ENCODE peak calls at places on chromosomes 3 and 15, in nine cellular contexts. One of them, this sample, is unnamed.
A peak's percentile ranks its signal among the peaks of the same experiment; 100 is the strongest.

GRCh38 chr15:82968066-82968465 is 15.5 kb upstream of the HOMER2 start:
- DNase-seq in K562: no peak
- DNase-seq in astrocyte: peak; percentile 73
- DNase-seq in HepG2: no peak
- DNase-seq in PC-3: no peak
- DNase-seq in GM23338: no peak
- DNase-seq in fibroblast of lung: peak; percentile 15
- DNase-seq in DND-41: no peak
- DNase-seq in GM23248: peak; percentile 61
- DNase-seq in this sample: no peak

GRCh38 chr15:39283531-39283930 is 297.3 kb upstream of the THBS1 start:
- DNase-seq in K562: no peak
- DNase-seq in astrocyte: peak; percentile 46
- DNase-seq in HepG2: no peak
- DNase-seq in PC-3: no peak
- DNase-seq in GM23338: no peak
- DNase-seq in fibroblast of lung: peak; percentile 40
- DNase-seq in DND-41: no peak
- DNase-seq in GM23248: no peak
- DNase-seq in this sample: no peak

GRCh38 chr3:106734712-106735111 is 642.5 kb upstream of the CCDC54 start:
- DNase-seq in K562: no peak
- DNase-seq in astrocyte: no peak
- DNase-seq in HepG2: no peak
- DNase-seq in PC-3: no peak
- DNase-seq in GM23338: no peak
- DNase-seq in fibroblast of lung: no peak
- DNase-seq in DND-41: no peak
- DNase-seq in GM23248: no peak
- DNase-seq in this sample: no peak

GRCh38 chr15:100703032-100703578 is 100.7 kb downstream of the ASB7 start:
- DNase-seq in K562: peak; percentile 71
- DNase-seq in astrocyte: peak; percentile 94
- DNase-seq in HepG2: no peak
- DNase-seq in PC-3: peak; percentile 70
- DNase-seq in GM23338: no peak
- DNase-seq in fibroblast of lung: peak; percentile 81
- DNase-seq in DND-41: no peak
- DNase-seq in GM23248: peak; percentile 91
- DNase-seq in this sample: no peak

GRCh38 chr3:38345879-38346583 is 554 bp upstream of the XYLB start:
- DNase-seq in K562: no peak
- DNase-seq in astrocyte: no peak
- DNase-seq in HepG2: no peak
- DNase-seq in PC-3: no peak
- DNase-seq in GM23338: no peak
- DNase-seq in fibroblast of lung: no peak
- DNase-seq in DND-41: no peak
- DNase-seq in GM23248: no peak
- DNase-seq in this sample: no peak

GRCh38 chr15:31975446-31976229 is 54.7 kb upstream of the CHRNA7 start:
- DNase-seq in K562: no peak
- DNase-seq in astrocyte: no peak
- DNase-seq in HepG2: no peak
- DNase-seq in PC-3: peak; percentile 41
- DNase-seq in GM23338: peak; percentile 38
- DNase-seq in fibroblast of lung: peak; percentile 3
- DNase-seq in DND-41: no peak
- DNase-seq in GM23248: peak; percentile 57
- DNase-seq in this sample: no peak

GRCh38 chr15:87228460-87228859 is 1028.1 kb downstream of the NTRK3 start:
- DNase-seq in K562: no peak
- DNase-seq in astrocyte: no peak
- DNase-seq in HepG2: no peak
- DNase-seq in PC-3: no peak
- DNase-seq in GM23338: no peak
- DNase-seq in fibroblast of lung: no peak
- DNase-seq in DND-41: no peak
- DNase-seq in GM23248: no peak
- DNase-seq in this sample: no peak

GRCh38 chr3:144482876-144483275 is 511.3 kb downstream of the DIPK2A start:
- DNase-seq in K562: no peak
- DNase-seq in astrocyte: no peak
- DNase-seq in HepG2: no peak
- DNase-seq in PC-3: no peak
- DNase-seq in GM23338: no peak
- DNase-seq in fibroblast of lung: no peak
- DNase-seq in DND-41: no peak
- DNase-seq in GM23248: no peak
- DNase-seq in this sample: no peak

GRCh38 chr15:98420837-98421236 is 227.5 kb upstream of the IGF1R start:
- DNase-seq in K562: no peak
- DNase-seq in astrocyte: no peak
- DNase-seq in HepG2: no peak
- DNase-seq in PC-3: no peak
- DNase-seq in GM23338: peak; percentile 25
- DNase-seq in fibroblast of lung: no peak
- DNase-seq in DND-41: no peak
- DNase-seq in GM23248: peak; percentile 4
- DNase-seq in this sample: no peak

GRCh38 chr15:98422086-98422478 is 226.3 kb upstream of the IGF1R start:
- DNase-seq in K562: no peak
- DNase-seq in astrocyte: no peak
- DNase-seq in HepG2: no peak
- DNase-seq in PC-3: no peak
- DNase-seq in GM23338: no peak
- DNase-seq in fibroblast of lung: no peak
- DNase-seq in DND-41: no peak
- DNase-seq in GM23248: no peak
- DNase-seq in this sample: no peak

GRCh38 chr15:98425173-98425572 is 223.2 kb upstream of the IGF1R start:
- DNase-seq in K562: no peak
- DNase-seq in astrocyte: no peak
- DNase-seq in HepG2: no peak
- DNase-seq in PC-3: no peak
- DNase-seq in GM23338: no peak
- DNase-seq in fibroblast of lung: no peak
- DNase-seq in DND-41: no peak
- DNase-seq in GM23248: no peak
- DNase-seq in this sample: no peak

GRCh38 chr15:98419173-98419814 is 229.0 kb upstream of the IGF1R start:
- DNase-seq in K562: no peak
- DNase-seq in astrocyte: no peak
- DNase-seq in HepG2: no peak
- DNase-seq in PC-3: no peak
- DNase-seq in GM23338: no peak
- DNase-seq in fibroblast of lung: no peak
- DNase-seq in DND-41: no peak
- DNase-seq in GM23248: no peak
- DNase-seq in this sample: no peak

GRCh38 chr15:98421419-98422085 is 226.8 kb upstream of the IGF1R start:
- DNase-seq in K562: peak; percentile 88
- DNase-seq in astrocyte: no peak
- DNase-seq in HepG2: peak; percentile 11
- DNase-seq in PC-3: peak; percentile 53
- DNase-seq in GM23338: peak; percentile 91
- DNase-seq in fibroblast of lung: peak; percentile 30
- DNase-seq in DND-41: peak; percentile 45
- DNase-seq in GM23248: peak; percentile 75
- DNase-seq in this sample: peak; percentile 84
- TF ChIP-seq EZH2 in K562: no peak
- TF ChIP-seq EZH2 in astrocyte: no peak
- TF ChIP-seq EZH2 in HepG2: no peak
- TF ChIP-seq EZH2 in PC-3: no peak
- TF ChIP-seq EZH2 in GM23338: peak; percentile 36
- TF ChIP-seq EZH2 in fibroblast of lung: peak; percentile 30
- TF ChIP-seq EZH2 in DND-41: no peak
- TF ChIP-seq EZH2 in GM23248: no peak
- TF ChIP-seq EZH2 in this sample: no peak

DNA sequence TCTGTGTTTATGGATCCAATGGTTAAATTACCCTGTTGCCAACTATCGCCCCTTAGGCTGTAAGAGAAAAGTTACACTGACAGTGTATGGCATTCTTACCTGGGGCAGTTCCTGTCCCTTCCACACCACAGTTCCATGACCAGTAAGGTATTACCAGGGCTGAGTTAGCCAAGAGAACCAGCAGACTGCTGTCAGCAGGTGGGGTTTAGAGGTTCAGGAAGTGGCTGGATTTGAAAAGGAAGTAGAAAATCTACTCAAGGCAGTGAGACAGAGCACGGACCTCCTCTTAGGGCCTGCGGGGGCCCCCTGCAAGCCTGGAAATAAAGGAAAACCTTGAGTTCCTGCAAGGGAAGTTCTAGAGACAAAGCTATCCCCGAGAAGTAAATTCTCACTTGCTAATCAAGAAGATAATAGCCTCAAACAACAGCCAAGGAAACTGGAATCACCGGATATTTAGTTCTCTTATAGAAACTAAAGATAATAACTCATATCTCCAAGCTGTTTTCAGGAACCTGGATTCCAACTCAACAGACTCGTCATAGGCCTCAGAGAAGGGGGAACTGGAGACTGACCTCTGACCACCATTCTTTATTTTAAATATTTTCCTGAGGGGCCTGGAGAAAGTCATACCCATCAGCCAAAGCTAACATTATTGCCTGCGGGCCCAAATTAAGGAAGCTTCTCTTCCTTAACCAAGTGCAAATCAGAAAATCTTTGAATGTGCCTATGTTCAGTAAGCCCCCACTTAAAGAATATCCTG is 161.7 kb downstream of the ANXA2 start:
- DNase-seq in K562: no peak
- DNase-seq in astrocyte: no peak
- DNase-seq in HepG2: no peak
- DNase-seq in PC-3: no peak
- DNase-seq in GM23338: peak; percentile 39
- DNase-seq in fibroblast of lung: no peak
- DNase-seq in DND-41: no peak
- DNase-seq in GM23248: no peak
- DNase-seq in this sample: no peak
- H2AFZ ChIP-seq in K562: no peak overlapping the region
- H2AFZ ChIP-seq in astrocyte: no peak overlapping the region
- H2AFZ ChIP-seq in HepG2: no peak overlapping the region
- H2AFZ ChIP-seq in PC-3: no peak overlapping the region
- H2AFZ ChIP-seq in GM23338: peak overlapping the region; percentile 95
- H2AFZ ChIP-seq in fibroblast of lung: no peak overlapping the region
- H2AFZ ChIP-seq in DND-41: no peak overlapping the region
- H2AFZ ChIP-seq in GM23248: no peak overlapping the region
- H2AFZ ChIP-seq in this sample: no peak overlapping the region

GRCh38 chr3:123449986-123450474 is 1.1 kb upstream of the ADCY5 start:
- DNase-seq in K562: no peak
- DNase-seq in astrocyte: no peak
- DNase-seq in HepG2: no peak
- DNase-seq in PC-3: no peak
- DNase-seq in GM23338: peak; percentile 84
- DNase-seq in fibroblast of lung: no peak
- DNase-seq in DND-41: no peak
- DNase-seq in GM23248: peak; percentile 28
- DNase-seq in this sample: peak; percentile 47

GRCh38 chr3:123449092-123449985 is 449 bp upstream of the ADCY5 start:
- DNase-seq in K562: peak; percentile 19
- DNase-seq in astrocyte: no peak
- DNase-seq in HepG2: no peak
- DNase-seq in PC-3: no peak
- DNase-seq in GM23338: peak; percentile 66
- DNase-seq in fibroblast of lung: peak; percentile 7
- DNase-seq in DND-41: no peak
- DNase-seq in GM23248: peak; percentile 50
- DNase-seq in this sample: peak; percentile 68

GRCh38 chr3:123447416-123447748 is 1.5 kb downstream of the ADCY5 start:
- DNase-seq in K562: no peak
- DNase-seq in astrocyte: no peak
- DNase-seq in HepG2: no peak
- DNase-seq in PC-3: no peak
- DNase-seq in GM23338: no peak
- DNase-seq in fibroblast of lung: no peak
- DNase-seq in DND-41: no peak
- DNase-seq in GM23248: no peak
- DNase-seq in this sample: no peak

GRCh38 chr3:123447749-123448502 is 964 bp downstream of the ADCY5 start:
- DNase-seq in K562: peak; percentile 83
- DNase-seq in astrocyte: no peak
- DNase-seq in HepG2: no peak
- DNase-seq in PC-3: no peak
- DNase-seq in GM23338: peak; percentile 81
- DNase-seq in fibroblast of lung: no peak
- DNase-seq in DND-41: no peak
- DNase-seq in GM23248: peak; percentile 32
- DNase-seq in this sample: peak; percentile 74

DNA sequence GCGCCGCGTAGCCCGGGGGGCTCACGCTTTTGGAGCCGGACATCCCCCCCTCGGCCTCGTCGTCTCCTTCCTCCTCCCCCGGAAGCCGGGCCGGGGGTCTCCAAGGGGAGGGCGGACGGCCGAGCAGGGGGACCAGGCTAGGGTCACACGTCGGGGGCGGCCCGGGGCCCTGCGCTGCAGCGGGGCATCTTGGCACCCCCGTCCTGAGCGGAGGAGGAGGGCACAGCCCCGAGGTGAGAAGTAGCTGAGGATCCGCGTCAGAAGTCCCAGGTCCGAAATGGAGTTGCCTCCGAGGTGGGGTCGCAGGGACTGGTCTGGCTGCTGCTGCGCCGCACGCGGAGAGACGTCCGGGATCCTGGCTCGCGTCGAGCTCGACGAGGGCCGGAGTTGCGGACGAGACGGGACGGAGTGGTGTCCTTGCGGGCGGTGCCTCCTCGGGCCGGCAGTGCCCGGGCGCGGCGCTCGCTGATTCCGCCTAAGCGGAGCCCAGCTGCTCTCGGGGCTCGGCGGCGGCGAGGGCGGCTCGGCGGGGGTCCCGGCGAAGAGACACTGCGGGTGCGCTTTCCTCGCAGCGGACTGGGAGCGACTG is at the start of gene ADCY5:
- DNase-seq in K562: no peak
- DNase-seq in astrocyte: no peak
- DNase-seq in HepG2: no peak
- DNase-seq in PC-3: no peak
- DNase-seq in GM23338: peak; percentile 68
- DNase-seq in fibroblast of lung: no peak
- DNase-seq in DND-41: no peak
- DNase-seq in GM23248: peak; percentile 48
- DNase-seq in this sample: peak; percentile 44
- TF ChIP-seq EZH2 in K562: no peak
- TF ChIP-seq EZH2 in astrocyte: peak; percentile 98
- TF ChIP-seq EZH2 in HepG2: no peak
- TF ChIP-seq EZH2 in PC-3: no peak
- TF ChIP-seq EZH2 in GM23338: peak; percentile 63
- TF ChIP-seq EZH2 in fibroblast of lung: peak; percentile 100
- TF ChIP-seq EZH2 in DND-41: no peak
- TF ChIP-seq EZH2 in GM23248: no peak
- TF ChIP-seq EZH2 in this sample: peak; percentile 57

DNA sequence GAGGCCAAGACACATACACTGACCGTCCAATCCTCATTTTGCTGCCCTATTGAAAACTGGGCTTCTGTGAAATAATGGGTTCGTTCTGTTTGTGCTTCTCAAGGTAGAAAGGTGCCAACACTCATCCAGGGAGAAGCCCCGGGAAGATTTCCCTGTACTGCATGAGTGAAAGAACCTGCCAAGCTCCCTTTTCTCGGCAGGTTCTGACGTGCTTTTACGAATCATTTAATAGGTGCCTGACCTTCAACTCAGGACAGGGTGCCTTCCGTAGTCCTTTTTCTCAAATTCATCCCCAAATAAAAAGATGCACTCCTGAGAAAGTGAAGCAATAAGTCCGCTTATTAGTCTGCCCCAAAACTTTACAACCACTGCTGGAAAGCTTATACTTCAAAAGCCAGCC is 64.2 kb downstream of the B3GNT5 start:
- DNase-seq in K562: no peak
- DNase-seq in astrocyte: no peak
- DNase-seq in HepG2: no peak
- DNase-seq in PC-3: no peak
- DNase-seq in GM23338: no peak
- DNase-seq in fibroblast of lung: no peak
- DNase-seq in DND-41: no peak
- DNase-seq in GM23248: no peak
- DNase-seq in this sample: no peak
- H2AFZ ChIP-seq in K562: no peak overlapping the region
- H2AFZ ChIP-seq in astrocyte: no peak overlapping the region
- H2AFZ ChIP-seq in HepG2: no peak overlapping the region
- H2AFZ ChIP-seq in PC-3: no peak overlapping the region
- H2AFZ ChIP-seq in GM23338: no peak overlapping the region
- H2AFZ ChIP-seq in fibroblast of lung: no peak overlapping the region
- H2AFZ ChIP-seq in DND-41: no peak overlapping the region
- H2AFZ ChIP-seq in GM23248: no peak overlapping the region
- H2AFZ ChIP-seq in this sample: no peak overlapping the region

This sample was measured in hepatocyte.